ENCODE peak calls at places on chromosomes 5 and 9, in five cellular contexts. P, W, H, V and C are unnamed samples.

GRCh38 chr5:180070726-180071417 is 687 bp downstream of the RNF130 start:
- DNase-seq in P (no peak), W (no peak), H (peak; percentile 48), V (no peak), C (peak; percentile 80)

GRCh38 chr5:35230043-35230611 is at the start of gene PRLR:
- DNase-seq in P (no peak), W (peak; percentile 42), H (peak; percentile 73), V (no peak), C (peak; percentile 40)

GRCh38 chr9:30997291-30997690 is 1387.2 kb upstream of the ACO1 start:
- DNase-seq in P (no peak), W (no peak), H (no peak), V (no peak), C (no peak)

GRCh38 chr9:23543420-23543819 is 282.6 kb downstream of the ELAVL2 start:
- DNase-seq in P (no peak), W (no peak), H (no peak), V (no peak), C (peak; percentile 6)

GRCh38 chr9:29588361-29588760 is 2015.1 kb upstream of the C9orf72 start:
- DNase-seq in P (no peak), W (no peak), H (no peak), V (no peak), C (no peak)

GRCh38 chr5:1172670-1173404 is 28.6 kb upstream of the SLC6A19 start:
- DNase-seq in P (no peak), W (no peak), H (no peak), V (no peak), C (no peak)

GRCh38 chr5:60297658-60298057 is 402.3 kb downstream of the DEPDC1B start:
- DNase-seq in P (no peak), W (no peak), H (no peak), V (no peak), C (no peak)

GRCh38 chr9:94903961-94904421 is 177.5 kb downstream of the AOPEP start:
- DNase-seq in P (no peak), W (no peak), H (no peak), V (no peak), C (no peak)

GRCh38 chr9:6692433-6692832 is 46.9 kb upstream of the GLDC start:
- DNase-seq in P (no peak), W (peak; percentile 59), H (no peak), V (no peak), C (no peak)

DNA sequence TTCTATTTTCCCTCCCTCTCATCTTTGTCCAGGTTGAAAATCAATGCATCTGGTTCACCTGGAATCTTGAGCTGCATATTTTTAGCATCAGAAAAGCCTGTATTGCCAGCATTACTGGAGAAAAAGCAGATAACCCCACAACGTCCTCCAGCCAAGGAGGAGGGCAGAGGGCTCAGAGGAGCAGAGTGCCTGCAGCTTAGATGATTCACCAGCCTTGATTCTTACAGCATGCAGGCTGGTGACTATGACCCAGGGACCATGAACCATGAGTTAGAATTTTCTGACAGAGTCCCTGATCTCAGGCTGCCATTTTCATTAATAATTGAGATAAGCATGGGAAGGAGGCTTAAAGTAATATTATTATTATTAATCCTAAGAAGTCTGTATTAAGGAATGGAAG is 278.2 kb downstream of the BRINP1 start:
- DNase-seq in P (no peak), W (no peak), H (peak; percentile 11), V (no peak), C (no peak)
- H2BK12ac ChIP-seq in P (no peak overlapping the region), W (no peak overlapping the region), H (no peak overlapping the region), V (no peak overlapping the region), C (no peak overlapping the region)

GRCh38 chr5:14100281-14100680 is 42.9 kb upstream of the TRIO start:
- DNase-seq in P (no peak), W (no peak), H (no peak), V (no peak), C (no peak)

GRCh38 chr5:14102666-14103065 is 40.5 kb upstream of the TRIO start:
- DNase-seq in P (no peak), W (no peak), H (peak; percentile 25), V (no peak), C (no peak)

GRCh38 chr5:14097998-14098471 is 45.1 kb upstream of the TRIO start:
- DNase-seq in P (no peak), W (no peak), H (peak; percentile 75), V (no peak), C (peak; percentile 31)

GRCh38 chr5:14105717-14106435 is 37.3 kb upstream of the TRIO start:
- DNase-seq in P (no peak), W (no peak), H (peak; percentile 27), V (no peak), C (peak; percentile 85)

DNA sequence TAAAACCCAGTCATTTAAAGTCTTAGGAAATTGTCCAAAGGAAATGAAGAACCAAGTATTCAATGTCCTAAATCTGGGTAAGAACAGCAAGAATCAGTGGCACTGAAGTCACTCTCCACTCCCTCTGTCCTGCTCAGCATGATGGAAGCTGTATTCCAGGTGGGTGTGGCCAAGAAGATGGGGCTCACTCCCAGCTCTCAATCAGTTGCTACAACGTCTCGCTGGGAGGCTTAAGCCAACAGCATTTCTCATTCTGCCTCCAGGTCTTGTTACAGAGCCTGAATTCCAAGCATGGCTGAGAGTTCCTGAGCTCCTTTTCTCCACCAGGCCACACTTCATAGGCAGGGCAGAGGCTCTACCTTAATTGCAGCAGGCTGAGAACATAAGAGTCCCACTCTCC is 41.2 kb upstream of the TRIO start:
- DNase-seq in P (no peak), W (peak; percentile 79), H (peak; percentile 71), V (no peak), C (no peak)
- H4K91ac ChIP-seq in P (no peak overlapping the region), W (no peak overlapping the region), H (no peak overlapping the region), V (no peak overlapping the region), C (no peak overlapping the region)

GRCh38 chr9:15047028-15047551 is 136.9 kb upstream of the FREM1 start:
- DNase-seq in P (no peak), W (no peak), H (no peak), V (no peak), C (no peak)
- H2BK12ac ChIP-seq in P (no peak overlapping the region), W (no peak overlapping the region), H (no peak overlapping the region), V (no peak overlapping the region), C (no peak overlapping the region)

DNA sequence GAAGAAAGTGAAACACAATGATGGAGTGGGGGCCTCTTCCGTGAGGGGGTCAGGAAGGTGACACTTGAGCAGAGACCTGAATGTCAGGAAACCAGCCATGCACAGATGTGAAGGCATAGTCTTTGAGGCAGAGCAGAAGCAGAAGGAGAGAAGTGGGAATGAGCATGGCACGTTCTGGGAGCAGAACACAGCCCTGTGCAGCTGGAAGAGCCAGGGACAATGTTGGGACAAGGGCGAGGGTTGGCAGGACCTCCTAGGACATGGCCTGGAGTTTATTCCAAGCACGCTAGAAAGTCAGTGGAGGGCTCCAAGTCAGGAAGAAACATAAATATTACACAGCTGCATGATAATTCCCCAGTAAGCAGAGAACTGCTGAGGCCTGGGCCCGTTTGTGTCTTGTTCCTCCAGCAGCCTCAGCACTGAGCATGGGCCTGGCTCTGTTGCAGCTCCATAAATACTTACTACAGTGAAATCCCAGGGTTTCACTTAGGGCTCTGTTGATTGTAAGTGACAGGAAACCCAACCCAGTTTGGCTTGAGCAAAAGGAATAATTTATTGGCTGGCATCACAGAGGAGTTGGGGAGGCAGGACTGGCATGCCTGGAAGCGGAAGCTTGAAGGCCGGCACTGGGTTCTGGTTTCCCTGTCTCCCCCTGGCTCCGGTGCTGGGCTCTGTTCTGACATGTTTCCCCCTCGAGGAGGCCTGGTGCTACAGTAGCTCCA is 66.2 kb downstream of the MVB12B start:
- DNase-seq in P (no peak), W (no peak), H (no peak), V (no peak), C (no peak)
- H4K91ac ChIP-seq in P (no peak overlapping the region), W (no peak overlapping the region), H (no peak overlapping the region), V (no peak overlapping the region), C (peak overlapping the region; percentile 1)

GRCh38 chr5:81409361-81409760 is 15.4 kb upstream of the ACOT12 start:
- DNase-seq in P (no peak), W (no peak), H (no peak), V (no peak), C (no peak)
- H2BK12ac ChIP-seq in P (no peak overlapping the region), W (no peak overlapping the region), H (no peak overlapping the region), V (no peak overlapping the region), C (no peak overlapping the region)

GRCh38 chr5:151072234-151073025 is 8.4 kb downstream of the TNIP1 start:
- DNase-seq in P (no peak), W (no peak), H (peak; percentile 90), V (no peak), C (peak; percentile 75)
- H4K91ac ChIP-seq in P (no peak overlapping the region), W (no peak overlapping the region), H (peak overlapping the region; percentile 56), V (no peak overlapping the region), C (peak overlapping the region; percentile 71)

DNA sequence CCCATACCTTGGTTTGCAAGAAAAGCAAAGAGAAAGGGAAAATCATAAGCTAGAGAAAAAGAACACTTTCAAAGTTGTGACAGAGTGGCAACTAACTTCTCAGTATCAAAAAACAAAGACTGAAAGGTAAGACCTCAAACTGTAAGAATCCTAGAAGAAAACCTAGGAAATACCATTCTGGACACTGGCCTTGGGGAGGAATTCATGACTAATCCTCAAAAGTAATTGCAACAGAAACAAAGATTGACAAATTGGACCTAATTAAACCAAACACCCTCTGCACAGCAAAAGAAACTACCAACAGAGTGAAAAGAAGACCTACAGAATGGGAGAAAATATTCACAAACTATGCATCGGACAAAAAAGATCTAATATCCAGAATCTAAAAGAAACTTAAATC is 79.2 kb downstream of the FEM1C start:
- DNase-seq in P (no peak), W (no peak), H (no peak), V (no peak), C (no peak)
- H2BK12ac ChIP-seq in P (no peak overlapping the region), W (no peak overlapping the region), H (no peak overlapping the region), V (no peak overlapping the region), C (no peak overlapping the region)

GRCh38 chr5:10501554-10502075 is 59.9 kb downstream of the ROPN1L start:
- DNase-seq in P (no peak), W (no peak), H (no peak), V (no peak), C (no peak)
- H4K91ac ChIP-seq in P (no peak overlapping the region), W (no peak overlapping the region), H (no peak overlapping the region), V (no peak overlapping the region), C (no peak overlapping the region)

GRCh38 chr9:127771570-127772189 is 6.8 kb downstream of the SH2D3C start:
- DNase-seq in P (no peak), W (no peak), H (no peak), V (no peak), C (no peak)

GRCh38 chr9:127770905-127771569 is 7.4 kb downstream of the SH2D3C start:
- DNase-seq in P (peak; percentile 98), W (peak; percentile 99), H (peak; percentile 98), V (peak; percentile 97), C (peak; percentile 98)

GRCh38 chr9:127769101-127769500 is 9.4 kb downstream of the SH2D3C start:
- DNase-seq in P (no peak), W (no peak), H (no peak), V (no peak), C (no peak)

GRCh38 chr9:127768666-127769065 is 9.8 kb downstream of the SH2D3C start:
- DNase-seq in P (no peak), W (no peak), H (no peak), V (no peak), C (no peak)

GRCh38 chr9:127769985-127770904 is 8.2 kb downstream of the SH2D3C start:
- DNase-seq in P (no peak), W (no peak), H (no peak), V (no peak), C (no peak)
- H2BK12ac ChIP-seq in P (no peak overlapping the region), W (no peak overlapping the region), H (no peak overlapping the region), V (peak overlapping the region; percentile 52), C (peak overlapping the region; percentile 15)

GRCh38 chr5:156406023-156406422 is 79.1 kb downstream of the SGCD start:
- DNase-seq in P (no peak), W (no peak), H (no peak), V (no peak), C (no peak)
- H4K91ac ChIP-seq in P (no peak overlapping the region), W (no peak overlapping the region), H (no peak overlapping the region), V (no peak overlapping the region), C (no peak overlapping the region)